ENCODE peak calls at places on chromosomes 7 and 10, in seven cellular contexts. P is tibial nerve, T is psoas muscle, J is lung, D is fibroblast of lung, Y is left lung, I is hepatocyte. W is an unnamed sample. For H3K9me3 and H3K27me3, the result is how much of the 10 kb centered on the place peaks cover.

GRCh38 chr7:106618480-106618879 is 42.5 kb downstream of the CCDC71L start:
- DNase-seq in P (no peak), T (no peak), J (no peak), D (peak), Y (no peak), I (no peak), W (no peak)

GRCh38 chr7:135672560-135673359 is 10.4 kb downstream of the STMP1 start:
- DNase-seq in P (no peak), T (no peak), J (no peak), D (peak), Y (no peak), I (peak), W (no peak)

GRCh38 chr10:86646532-86646931 is 7.8 kb upstream of the OPN4 start:
- DNase-seq in P (no peak), T (no peak), J (no peak), D (no peak), Y (no peak), I (no peak), W (no peak)

GRCh38 chr7:55048221-55048859 is 29.5 kb downstream of the EGFR start:
- DNase-seq in P (no peak), T (no peak), J (no peak), D (peak), Y (no peak), I (peak), W (no peak)

GRCh38 chr7:205117-206010 is 13.0 kb downstream of the FAM20C start:
- DNase-seq in P (no peak), T (no peak), J (no peak), D (no peak), Y (no peak), I (no peak), W (no peak)

GRCh38 chr7:30281263-30281662 is 3.1 kb upstream of the ZNRF2 start:
- DNase-seq in P (no peak), T (no peak), J (no peak), D (no peak), Y (no peak), I (no peak), W (no peak)

GRCh38 chr7:112495820-112496462 is 15.2 kb downstream of the LSMEM1 start:
- DNase-seq in P (peak), T (no peak), J (no peak), D (peak), Y (no peak), I (peak), W (peak)

GRCh38 chr7:80374321-80374720 is 137.5 kb downstream of the GNAT3 start:
- DNase-seq in P (no peak), T (no peak), J (no peak), D (no peak), Y (no peak), I (no peak), W (no peak)

DNA sequence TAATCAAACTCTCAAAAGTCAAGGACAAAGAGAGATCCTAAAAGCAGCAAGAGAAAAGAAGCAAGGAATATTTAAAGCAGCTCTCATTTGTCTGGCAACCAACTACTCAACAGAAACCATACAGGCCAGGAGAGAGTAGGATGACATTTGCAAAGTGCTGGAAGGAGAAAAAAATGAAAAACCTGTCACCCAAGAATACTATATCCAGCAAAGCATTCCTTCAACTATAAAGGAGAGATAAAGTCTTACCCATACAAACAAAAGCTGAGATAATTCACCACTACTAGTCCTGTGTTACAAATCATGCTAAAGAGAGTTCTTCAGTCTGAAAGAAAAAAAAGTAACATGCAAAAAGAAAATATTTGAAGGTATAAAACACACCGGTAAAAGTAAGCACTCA is 357.7 kb downstream of the PTPRN2 start:
- DNase-seq in P (no peak), T (no peak), J (no peak), D (no peak), Y (no peak), I (no peak), W (no peak)
- H3K9me3 ChIP-seq in P (under half), T (under half), J (under half), D (under half), Y (under half), I (under half), W (under half)

GRCh38 chr7:6106140-6106904 is 75.1 kb downstream of the ANKRD61 start:
- DNase-seq in P (no peak), T (no peak), J (no peak), D (peak), Y (no peak), I (no peak), W (peak)
- TF ChIP-seq CTCF in P (no peak), T (peak), J (peak), D (peak), Y (no peak), I (peak), W (peak)

GRCh38 chr10:7412482-7413251 is 1.8 kb upstream of the SFMBT2 start:
- DNase-seq in P (no peak), T (peak), J (no peak), D (no peak), Y (peak), I (peak), W (no peak)
- H3K27me3 ChIP-seq in P (under half), T (under half), J (under half), D (under half), Y (half or more), I (half or more), W (under half)

GRCh38 chr10:43573250-43574034 is 974 bp downstream of the ZNF239 start:
- DNase-seq in P (no peak), T (no peak), J (no peak), D (peak), Y (no peak), I (no peak), W (peak)
- H3K9me3 ChIP-seq in P (under half), T (under half), J (under half), D (under half), Y (under half), I (under half), W (under half)

DNA sequence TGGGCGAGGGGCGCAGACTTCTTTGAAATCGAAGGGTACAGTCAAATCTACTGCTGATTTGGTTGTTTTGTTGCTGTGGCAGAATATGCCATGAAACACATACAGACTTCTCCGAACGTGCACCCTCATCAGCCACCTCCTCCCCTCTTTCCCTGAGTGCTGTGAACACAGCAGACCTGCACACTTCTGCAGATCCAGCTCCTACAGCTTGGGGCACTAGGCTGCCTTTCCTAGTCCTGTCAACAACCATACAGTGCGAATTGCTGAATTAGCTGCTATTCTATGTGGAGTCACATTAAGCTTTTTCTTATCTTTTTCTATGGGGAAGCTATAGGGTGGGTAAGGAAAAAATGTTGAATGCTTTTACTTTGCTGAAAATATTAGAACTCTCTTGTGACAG is 57.5 kb downstream of the COL17A1 start:
- DNase-seq in P (no peak), T (no peak), J (no peak), D (peak), Y (no peak), I (peak), W (peak)
- TF ChIP-seq CTCF in P (peak), T (peak), J (no peak), D (peak), Y (no peak), I (peak), W (peak)

DNA sequence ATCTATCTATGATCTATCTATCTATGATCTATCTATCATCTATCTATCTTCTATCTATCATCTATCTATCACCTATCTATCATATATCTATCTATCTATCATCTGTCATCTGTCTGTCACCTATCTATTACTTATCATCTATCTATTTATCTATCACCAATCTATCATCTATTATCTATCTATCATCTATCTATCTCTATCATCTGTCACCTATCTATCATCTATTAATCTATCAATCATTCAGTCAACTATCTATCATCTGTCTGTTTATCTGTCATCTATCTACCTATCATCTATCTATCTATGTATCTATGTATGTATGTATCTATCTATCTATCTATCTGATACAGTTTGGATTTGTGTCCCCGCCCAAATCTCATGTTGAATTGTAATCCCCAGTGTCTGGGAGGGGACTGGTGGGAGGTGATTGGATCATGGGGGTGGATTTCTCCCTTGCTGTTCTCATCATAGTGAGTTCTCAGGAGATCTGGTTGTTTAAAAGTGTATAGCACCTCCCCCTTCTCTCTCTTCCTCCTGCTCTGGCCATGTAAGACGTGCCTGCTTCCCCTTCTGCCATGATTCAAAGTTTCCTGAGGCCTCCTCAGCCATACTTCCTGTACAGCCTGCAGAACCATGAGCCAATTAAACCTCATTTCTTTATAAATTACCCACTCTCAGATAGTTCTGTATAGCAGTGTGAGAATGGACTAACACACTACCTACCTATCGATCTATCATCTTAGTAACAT is 37.6 kb downstream of the NPTX2 start:
- DNase-seq in P (no peak), T (no peak), J (no peak), D (no peak), Y (no peak), I (no peak), W (no peak)
- H3K27me3 ChIP-seq in P (under half), T (under half), J (under half), D (under half), Y (under half), I (under half), W (under half)

GRCh38 chr10:91054325-91054724 is 133.4 kb upstream of the ANKRD1 start:
- DNase-seq in P (no peak), T (no peak), J (no peak), D (peak), Y (no peak), I (no peak), W (no peak)
- H3K9me3 ChIP-seq in P (under half), T (under half), J (under half), D (under half), Y (under half), I (under half), W (under half)

GRCh38 chr10:16894834-16895233 is 77.6 kb upstream of the RSU1 start:
- DNase-seq in P (no peak), T (no peak), J (no peak), D (no peak), Y (no peak), I (no peak), W (no peak)

GRCh38 chr10:16891375-16892313 is 74.4 kb upstream of the RSU1 start:
- DNase-seq in P (peak), T (peak), J (peak), D (peak), Y (peak), I (peak), W (peak)

GRCh38 chr10:16896993-16897392 is 79.8 kb upstream of the RSU1 start:
- DNase-seq in P (no peak), T (no peak), J (no peak), D (no peak), Y (no peak), I (no peak), W (no peak)

GRCh38 chr10:16890691-16891090 is 73.5 kb upstream of the RSU1 start:
- DNase-seq in P (no peak), T (no peak), J (no peak), D (no peak), Y (no peak), I (no peak), W (no peak)

GRCh38 chr10:16893664-16894063 is 76.4 kb upstream of the RSU1 start:
- DNase-seq in P (no peak), T (no peak), J (no peak), D (no peak), Y (no peak), I (no peak), W (no peak)
- TF ChIP-seq CTCF in P (no peak), T (no peak), J (no peak), D (no peak), Y (no peak), I (no peak), W (no peak)